ENCODE peak calls at places on chromosomes 16 and 17, in four cellular contexts. J is mammary epithelial cell, E is fibroblast of the aortic adventitia, N is IMR-90. Q is an unnamed sample.

GRCh38 chr16:27723711-27724490 is 174.0 kb downstream of the KATNIP start:
- DNase-seq in J (no peak), N (no peak), E (no peak), Q (no peak)

GRCh38 chr16:87240211-87241134 is 76.7 kb downstream of the C16orf95 start:
- DNase-seq in J (peak), E (no peak), N (peak), Q (no peak)

GRCh38 chr17:78892936-78893379 is 10.0 kb downstream of the CEP295NL start:
- DNase-seq in N (no peak), J (no peak), E (no peak), Q (no peak)

GRCh38 chr16:14487579-14487978 is 142.5 kb downstream of the PARN start:
- DNase-seq in N (no peak), J (no peak), E (no peak), Q (no peak)

GRCh38 chr17:82058230-82058854 is 6.6 kb downstream of the GPS1 start:
- DNase-seq in N (no peak), J (no peak), E (no peak), Q (no peak)

GRCh38 chr17:8563981-8564602 is 66.4 kb downstream of the MYH10 start:
- DNase-seq in J (no peak), N (peak), E (peak), Q (no peak)

GRCh38 chr17:64340557-64340956 is 50.1 kb downstream of the PECAM1 start:
- DNase-seq in E (no peak), N (no peak), J (no peak), Q (no peak)

GRCh38 chr16:23896832-23897821 is 61.3 kb downstream of the PRKCB start:
- DNase-seq in E (no peak), J (no peak), N (no peak), Q (no peak)

GRCh38 chr17:72030067-72030899 is 90.5 kb upstream of the SOX9 start:
- DNase-seq in N (peak), J (peak), E (peak), Q (peak)

GRCh38 chr17:46739982-46740381 is 78.5 kb downstream of the WNT3 start:
- DNase-seq in N (no peak), J (no peak), E (no peak), Q (no peak)

GRCh38 chr17:11485802-11486421 is 112.4 kb upstream of the DNAH9 start:
- DNase-seq in N (no peak), J (no peak), E (no peak), Q (no peak)

GRCh38 chr16:49503242-49504022 is 129.8 kb downstream of the C16orf78 start:
- DNase-seq in E (no peak), J (no peak), N (no peak), Q (no peak)

GRCh38 chr16:73066927-73067670 is 19.2 kb upstream of the ZFHX3 start:
- DNase-seq in J (no peak), N (peak), E (peak), Q (peak)

GRCh38 chr16:11188801-11189740 is 66.9 kb downstream of the SOCS1 start:
- DNase-seq in E (no peak), J (no peak), N (no peak), Q (no peak)

GRCh38 chr17:69711504-69711903 is 297.0 kb downstream of the MAP2K6 start:
- DNase-seq in J (no peak), N (no peak), E (no peak), Q (no peak)

GRCh38 chr17:28371245-28372202 is at the start of gene SARM1:
- DNase-seq in J (peak), N (peak), E (peak), Q (peak)

GRCh38 chr17:28370035-28370743 is at the start of gene VTN:
- DNase-seq in N (peak), J (no peak), E (peak), Q (peak)

GRCh38 chr17:28369684-28370034 is 448 bp downstream of the VTN start:
- DNase-seq in N (no peak), J (no peak), E (no peak), Q (no peak)

GRCh38 chr17:28368915-28369683 is 1.0 kb downstream of the VTN start:
- DNase-seq in J (no peak), N (no peak), E (no peak), Q (no peak)

DNA sequence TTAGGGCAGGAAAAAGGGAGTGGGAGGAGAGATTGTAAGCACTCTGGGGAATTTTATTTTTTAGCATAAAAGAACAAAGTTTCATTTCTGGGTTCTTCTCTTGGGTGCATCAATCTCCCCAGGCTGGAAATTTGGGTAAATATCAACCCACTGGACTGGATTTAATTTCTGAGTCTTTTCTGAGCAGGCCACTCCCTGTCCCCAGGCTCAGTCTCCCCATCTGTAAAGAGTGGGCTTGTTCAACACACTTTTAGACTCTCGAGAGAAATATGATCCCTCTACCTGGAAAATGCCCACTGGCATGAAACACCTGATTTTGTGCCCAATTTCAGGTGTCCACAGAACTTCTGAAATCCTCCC is 617 bp upstream of the VTN start:
- DNase-seq in N (no peak), J (no peak), E (no peak), Q (no peak)
- H3K4me3 ChIP-seq in N (no peak), J (no peak), E (peak), Q (no peak)

GRCh38 chr16:66028505-66029216 is 337.8 kb upstream of the CDH5 start:
- DNase-seq in J (peak), E (peak), N (peak), Q (peak)

GRCh38 chr16:66026931-66027330 is 339.6 kb upstream of the CDH5 start:
- DNase-seq in E (no peak), J (no peak), N (peak), Q (no peak)

GRCh38 chr16:66030036-66030435 is 336.5 kb upstream of the CDH5 start:
- DNase-seq in E (peak), J (no peak), N (peak), Q (no peak)

GRCh38 chr16:66025751-66026150 is 340.7 kb upstream of the CDH5 start:
- DNase-seq in N (no peak), E (no peak), J (no peak), Q (no peak)

DNA sequence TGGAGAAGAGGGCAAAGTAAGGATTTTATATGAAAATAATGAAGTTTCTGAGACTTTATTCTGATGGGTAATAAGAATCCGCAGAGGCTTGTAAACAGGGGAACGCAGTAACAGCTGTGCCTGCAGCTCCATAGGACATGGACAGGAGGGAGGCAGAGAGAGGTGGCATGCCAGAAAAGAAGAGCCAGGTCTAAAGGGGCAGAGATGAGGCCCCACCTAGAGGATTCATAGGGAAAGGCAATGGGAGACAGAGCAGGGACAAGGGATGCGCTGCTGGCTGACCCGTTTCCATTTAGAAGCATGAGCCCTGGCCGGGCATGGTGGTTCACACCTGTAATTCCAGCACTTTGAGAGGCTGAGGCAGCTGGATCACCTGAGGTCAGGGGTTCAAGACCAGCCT is 340.3 kb upstream of the CDH5 start:
- DNase-seq in J (no peak), N (no peak), E (no peak), Q (peak)
- TF ChIP-seq CTCF in J (peak), N (peak), E (peak), Q (peak)

GRCh38 chr17:32302037-32302436 is 36.4 kb downstream of the RHBDL3 start:
- DNase-seq in E (no peak), J (no peak), N (no peak), Q (no peak)
- H3K4me3 ChIP-seq in E (no peak), J (no peak), N (no peak), Q (no peak)

GRCh38 chr16:3776316-3776715 is 59.0 kb upstream of the TRAP1 start:
- DNase-seq in E (no peak), J (no peak), N (no peak), Q (no peak)

GRCh38 chr16:3783516-3783915 is 66.2 kb upstream of the TRAP1 start:
- DNase-seq in J (no peak), E (no peak), N (no peak), Q (no peak)

GRCh38 chr16:3782566-3782965 is 65.2 kb upstream of the TRAP1 start:
- DNase-seq in E (no peak), N (no peak), J (no peak), Q (no peak)

GRCh38 chr16:3781421-3781820 is 64.1 kb upstream of the TRAP1 start:
- DNase-seq in J (peak), E (no peak), N (no peak), Q (no peak)

GRCh38 chr16:3780570-3780969 is 63.2 kb upstream of the TRAP1 start:
- DNase-seq in N (peak), E (peak), J (peak), Q (no peak)
- TF ChIP-seq CTCF in N (no peak), E (no peak), J (peak), Q (no peak)

GRCh38 chr16:31050280-31051030 is 17.1 kb downstream of the STX4 start:
- DNase-seq in E (no peak), N (no peak), J (no peak), Q (no peak)
- H3K4me3 ChIP-seq in E (no peak), N (no peak), J (no peak), Q (no peak)

GRCh38 chr17:1931759-1932579 is 93.2 kb downstream of the RTN4RL1 start:
- DNase-seq in N (peak), E (peak), J (peak), Q (no peak)
- TF ChIP-seq CTCF in N (no peak), E (no peak), J (no peak), Q (no peak)

GRCh38 chr17:34581446-34582184 is 2.2 kb downstream of the TMEM132E start:
- DNase-seq in J (no peak), E (no peak), N (no peak), Q (no peak)
- H3K4me3 ChIP-seq in J (no peak), E (no peak), N (no peak), Q (no peak)

DNA sequence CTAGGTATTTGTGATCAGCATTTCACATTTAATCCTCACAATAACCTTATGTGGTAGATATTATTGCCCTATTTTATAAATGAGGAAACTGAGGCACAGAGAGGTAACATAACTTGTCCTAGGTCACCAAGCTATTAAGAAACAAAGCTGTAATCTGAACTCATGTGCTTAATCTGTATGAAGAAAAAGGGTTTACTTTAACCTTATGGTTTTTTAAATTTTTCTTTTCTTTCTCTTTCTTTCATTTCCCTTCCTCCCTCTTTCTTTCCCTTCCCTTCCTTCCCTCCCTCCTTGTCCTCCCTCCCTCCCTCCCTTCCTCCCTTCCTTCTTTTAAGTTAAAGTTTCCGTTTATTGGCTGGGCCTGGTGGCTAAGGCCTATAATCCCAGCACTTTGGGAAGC is 105.2 kb upstream of the AMZ2 start:
- DNase-seq in N (no peak), J (no peak), E (no peak), Q (no peak)
- TF ChIP-seq CTCF in N (no peak), J (no peak), E (no peak), Q (no peak)

DNA sequence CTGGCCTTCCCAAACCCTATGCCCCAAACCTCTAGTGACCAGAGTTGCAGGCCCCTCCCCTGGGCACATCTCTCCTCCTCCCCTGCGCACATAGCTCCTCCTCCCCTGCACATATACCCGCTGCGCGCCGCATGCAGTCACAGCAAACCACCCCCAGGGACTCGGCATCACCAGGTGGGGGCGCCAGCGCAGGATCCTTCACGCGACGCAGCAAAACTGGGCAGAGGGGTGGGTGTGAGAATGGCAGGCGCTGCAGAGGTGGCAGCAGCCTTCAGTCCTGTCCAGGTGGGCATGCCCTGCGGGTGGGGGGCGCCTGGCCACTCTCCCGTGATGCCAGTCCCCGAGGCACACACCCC is 5.6 kb downstream of the CORO6 start:
- DNase-seq in J (no peak), E (peak), N (peak), Q (peak)
- H3K4me3 ChIP-seq in J (no peak), E (no peak), N (no peak), Q (no peak)

GRCh38 chr16:65068151-65068740 is 53.6 kb downstream of the CDH11 start:
- DNase-seq in J (no peak), E (peak), N (peak), Q (peak)
- TF ChIP-seq CTCF in J (no peak), E (no peak), N (peak), Q (no peak)